ENCODE peak calls at places on chromosomes 6 and 20, in seven cellular contexts. L, G, B, K, H, O and P are unnamed samples.

GRCh38 chr6:36769161-36769675 is 70.0 kb downstream of the CPNE5 start:
- DNase-seq in L (no peak), H (peak; percentile 21), B (no peak), K (peak; percentile 49), O (no peak), G (no peak), P (no peak)

GRCh38 chr20:46811328-46812084 is 83.1 kb upstream of the EYA2 start:
- DNase-seq in B (no peak), H (no peak), G (no peak), L (no peak), O (no peak), K (no peak), P (no peak)

GRCh38 chr6:155157101-155157500 is 106.7 kb upstream of the CLDN20 start:
- DNase-seq in L (no peak), O (no peak), H (no peak), K (no peak), G (no peak), B (no peak), P (no peak)

GRCh38 chr6:117545161-117545595 is 57.1 kb downstream of the GOPC start:
- DNase-seq in B (peak; percentile 87), O (peak; percentile 85), K (peak; percentile 76), L (no peak), H (no peak), G (peak; percentile 47), P (no peak)

GRCh38 chr20:17614176-17614811 is 44.4 kb downstream of the DSTN start:
- DNase-seq in L (peak; percentile 86), O (no peak), B (peak; percentile 76), G (peak; percentile 62), H (peak; percentile 61), K (peak; percentile 33), P (peak; percentile 20)

GRCh38 chr6:36692861-36693702 is 4.5 kb upstream of the RAB44 start:
- DNase-seq in K (no peak), H (peak; percentile 43), L (peak; percentile 65), B (no peak), O (no peak), G (no peak), P (no peak)

GRCh38 chr20:1808101-1808500 is 87.1 kb upstream of the SIRPA start:
- DNase-seq in K (no peak), L (no peak), H (no peak), G (no peak), O (no peak), B (no peak), P (no peak)

GRCh38 chr6:169824021-169824420 is 72.6 kb downstream of the ERMARD start:
- DNase-seq in O (no peak), G (no peak), L (no peak), B (no peak), K (no peak), H (no peak), P (no peak)

GRCh38 chr6:2099870-2100269 is 145.5 kb downstream of the GMDS start:
- DNase-seq in K (no peak), H (no peak), B (no peak), O (no peak), L (no peak), G (no peak), P (no peak)

GRCh38 chr6:31871068-31871659 is 7.6 kb downstream of the SLC44A4 start:
- DNase-seq in K (peak; percentile 36), O (no peak), B (no peak), L (no peak), H (no peak), G (peak; percentile 17), P (no peak)

GRCh38 chr6:139291813-139292619 is at the start of gene TXLNB:
- DNase-seq in L (peak; percentile 83), B (no peak), O (no peak), K (peak; percentile 88), G (peak; percentile 60), H (peak; percentile 86), P (peak; percentile 83)

GRCh38 chr6:145069966-145070365 is 665.4 kb downstream of the EPM2A start:
- DNase-seq in O (no peak), L (no peak), K (peak; percentile 23), G (no peak), H (peak; percentile 39), B (no peak), P (no peak)
- H3K4me3 ChIP-seq in O (no peak overlapping the region), L (no peak overlapping the region), K (no peak overlapping the region), G (no peak overlapping the region), H (no peak overlapping the region), B (no peak overlapping the region), P (no peak overlapping the region)

GRCh38 chr20:25233016-25233772 is 14.7 kb upstream of the PYGB start:
- DNase-seq in G (peak; percentile 48), K (peak; percentile 88), L (peak; percentile 59), B (no peak), O (peak; percentile 88), H (peak; percentile 79), P (peak; percentile 75)
- H3K4me3 ChIP-seq in G (no peak overlapping the region), K (no peak overlapping the region), L (no peak overlapping the region), B (no peak overlapping the region), O (no peak overlapping the region), H (no peak overlapping the region), P (no peak overlapping the region)

GRCh38 chr20:54102543-54102942 is 32.1 kb upstream of the BCAS1 start:
- DNase-seq in G (no peak), H (no peak), O (no peak), L (no peak), K (no peak), B (no peak), P (no peak)

GRCh38 chr20:54105653-54106052 is 35.3 kb upstream of the BCAS1 start:
- DNase-seq in L (no peak), G (no peak), K (no peak), O (no peak), B (no peak), H (peak; percentile 23), P (no peak)

GRCh38 chr20:54103762-54104600 is 33.6 kb upstream of the BCAS1 start:
- DNase-seq in O (peak; percentile 100), H (no peak), L (no peak), B (no peak), K (no peak), G (peak; percentile 41), P (no peak)

GRCh38 chr20:54100563-54100962 is 30.2 kb upstream of the BCAS1 start:
- DNase-seq in K (peak; percentile 46), G (no peak), L (no peak), H (no peak), B (no peak), O (no peak), P (no peak)

DNA sequence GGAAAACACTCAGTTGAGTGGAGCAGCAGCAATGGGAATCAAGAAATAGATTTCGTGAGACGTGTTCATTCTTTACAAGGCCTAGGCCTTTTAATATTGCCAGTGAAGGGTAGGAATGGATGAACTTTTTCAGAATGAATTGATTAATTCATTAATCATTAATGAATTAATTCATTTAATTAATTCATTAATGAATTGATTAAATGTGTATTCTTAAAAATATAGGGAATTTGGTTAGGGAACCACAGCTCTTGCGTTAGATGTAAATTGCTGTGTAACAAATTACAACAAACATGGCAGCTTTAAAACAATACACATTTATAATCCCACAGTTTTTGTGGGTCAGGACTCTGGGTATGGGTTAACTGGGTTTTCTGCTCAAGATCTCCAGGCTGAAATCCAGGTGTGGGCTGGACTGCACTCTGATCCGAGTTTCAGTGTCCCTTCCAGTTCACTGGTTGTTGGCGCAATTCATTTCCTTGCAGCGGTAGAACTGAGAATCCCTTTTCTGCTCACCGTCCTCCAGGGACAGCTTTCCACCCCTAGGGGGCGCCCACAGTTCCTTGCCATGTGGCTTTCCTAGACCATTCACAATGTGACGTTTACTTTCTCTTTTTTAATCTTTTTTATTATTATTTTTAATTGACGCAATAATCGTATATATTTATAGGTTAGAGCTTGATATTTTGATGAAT is 32.8 kb upstream of the BCAS1 start:
- DNase-seq in O (peak; percentile 96), L (peak; percentile 68), G (peak; percentile 82), K (peak; percentile 50), H (peak; percentile 66), B (no peak), P (peak; percentile 23)
- H3K4me3 ChIP-seq in O (no peak overlapping the region), L (no peak overlapping the region), G (no peak overlapping the region), K (no peak overlapping the region), H (no peak overlapping the region), B (no peak overlapping the region), P (no peak overlapping the region)

GRCh38 chr20:19783966-19784401 is 25.9 kb downstream of the RIN2 start:
- DNase-seq in H (peak; percentile 44), O (peak; percentile 49), B (peak; percentile 61), K (peak; percentile 88), L (peak; percentile 52), G (no peak), P (no peak)

GRCh38 chr20:19786311-19786710 is 28.3 kb downstream of the RIN2 start:
- DNase-seq in K (peak; percentile 98), L (peak; percentile 35), G (no peak), H (peak; percentile 90), B (peak; percentile 86), O (no peak), P (peak; percentile 73)

GRCh38 chr20:19785173-19785799 is 27.2 kb downstream of the RIN2 start:
- DNase-seq in B (no peak), H (peak; percentile 56), L (no peak), G (no peak), O (no peak), K (peak; percentile 72), P (peak; percentile 34)

GRCh38 chr20:19785886-19786285 is 27.8 kb downstream of the RIN2 start:
- DNase-seq in H (no peak), B (no peak), L (no peak), K (peak; percentile 87), G (no peak), O (no peak), P (no peak)

GRCh38 chr20:19784511-19785172 is 26.6 kb downstream of the RIN2 start:
- DNase-seq in G (peak; percentile 90), K (peak; percentile 83), O (peak; percentile 75), H (peak; percentile 88), L (peak; percentile 31), B (peak; percentile 90), P (peak; percentile 61)
- H3K4me3 ChIP-seq in G (no peak overlapping the region), K (peak overlapping the region; percentile 9), O (no peak overlapping the region), H (peak overlapping the region; percentile 13), L (no peak overlapping the region), B (no peak overlapping the region), P (no peak overlapping the region)

GRCh38 chr6:28282923-28283322 is 1.6 kb downstream of the PGBD1 start:
- DNase-seq in L (no peak), B (no peak), G (no peak), H (peak; percentile 17), O (no peak), K (no peak), P (no peak)
- H3K4me3 ChIP-seq in L (no peak overlapping the region), B (no peak overlapping the region), G (no peak overlapping the region), H (no peak overlapping the region), O (no peak overlapping the region), K (no peak overlapping the region), P (no peak overlapping the region)